ENCODE peak calls at places on chromosomes 11 and 22, in six cellular contexts. One of them, this sample, is unnamed.

GRCh38 chr22:31829505-31829904 is 75.7 kb downstream of the DEPDC5 start:
- DNase-seq in substantia nigra: no peak
- DNase-seq in stimulated activated CD8-positive, alpha-beta memory T cell treated with anti-CD3 and anti-CD28 coated beads, Interleukin-4, amount 100 ng/mL, for 48 hours: peak
- DNase-seq in naive thymus-derived CD8-positive, alpha-beta T cell: no peak
- DNase-seq in GM19239: no peak
- DNase-seq in bronchial epithelial cell: peak
- DNase-seq in this sample: no peak

GRCh38 chr11:12122083-12122482 is 11.7 kb downstream of the MICAL2 start:
- DNase-seq in substantia nigra: no peak
- DNase-seq in stimulated activated CD8-positive, alpha-beta memory T cell treated with anti-CD3 and anti-CD28 coated beads, Interleukin-4, amount 100 ng/mL, for 48 hours: no peak
- DNase-seq in naive thymus-derived CD8-positive, alpha-beta T cell: no peak
- DNase-seq in GM19239: no peak
- DNase-seq in bronchial epithelial cell: no peak
- DNase-seq in this sample: no peak

GRCh38 chr11:10599388-10600175 is 31.1 kb upstream of the LYVE1 start:
- DNase-seq in substantia nigra: no peak
- DNase-seq in stimulated activated CD8-positive, alpha-beta memory T cell treated with anti-CD3 and anti-CD28 coated beads, Interleukin-4, amount 100 ng/mL, for 48 hours: no peak
- DNase-seq in naive thymus-derived CD8-positive, alpha-beta T cell: no peak
- DNase-seq in GM19239: no peak
- DNase-seq in bronchial epithelial cell: peak
- DNase-seq in this sample: no peak

GRCh38 chr11:93020248-93021088 is 51.0 kb downstream of the MTNR1B start:
- DNase-seq in substantia nigra: no peak
- DNase-seq in stimulated activated CD8-positive, alpha-beta memory T cell treated with anti-CD3 and anti-CD28 coated beads, Interleukin-4, amount 100 ng/mL, for 48 hours: no peak
- DNase-seq in naive thymus-derived CD8-positive, alpha-beta T cell: no peak
- DNase-seq in GM19239: no peak
- DNase-seq in bronchial epithelial cell: peak
- DNase-seq in this sample: no peak

GRCh38 chr11:57095417-57095816 is 86.3 kb upstream of the LRRC55 start:
- DNase-seq in substantia nigra: no peak
- DNase-seq in stimulated activated CD8-positive, alpha-beta memory T cell treated with anti-CD3 and anti-CD28 coated beads, Interleukin-4, amount 100 ng/mL, for 48 hours: no peak
- DNase-seq in naive thymus-derived CD8-positive, alpha-beta T cell: no peak
- DNase-seq in GM19239: no peak
- DNase-seq in bronchial epithelial cell: peak
- DNase-seq in this sample: no peak

GRCh38 chr22:49303781-49304461 is 523.8 kb downstream of the BRD1 start:
- DNase-seq in substantia nigra: no peak
- DNase-seq in stimulated activated CD8-positive, alpha-beta memory T cell treated with anti-CD3 and anti-CD28 coated beads, Interleukin-4, amount 100 ng/mL, for 48 hours: peak
- DNase-seq in naive thymus-derived CD8-positive, alpha-beta T cell: no peak
- DNase-seq in GM19239: no peak
- DNase-seq in bronchial epithelial cell: no peak
- DNase-seq in this sample: no peak

GRCh38 chr11:6427516-6427915 is 8.6 kb upstream of the APBB1 start:
- DNase-seq in substantia nigra: no peak
- DNase-seq in stimulated activated CD8-positive, alpha-beta memory T cell treated with anti-CD3 and anti-CD28 coated beads, Interleukin-4, amount 100 ng/mL, for 48 hours: no peak
- DNase-seq in naive thymus-derived CD8-positive, alpha-beta T cell: no peak
- DNase-seq in GM19239: no peak
- DNase-seq in bronchial epithelial cell: no peak
- DNase-seq in this sample: no peak

GRCh38 chr11:7974668-7975067 is 9.4 kb upstream of the NLRP10 start:
- DNase-seq in substantia nigra: no peak
- DNase-seq in stimulated activated CD8-positive, alpha-beta memory T cell treated with anti-CD3 and anti-CD28 coated beads, Interleukin-4, amount 100 ng/mL, for 48 hours: no peak
- DNase-seq in naive thymus-derived CD8-positive, alpha-beta T cell: no peak
- DNase-seq in GM19239: no peak
- DNase-seq in bronchial epithelial cell: no peak
- DNase-seq in this sample: no peak

GRCh38 chr22:28978158-28978557 is 83.5 kb downstream of the C22orf31 start:
- DNase-seq in substantia nigra: no peak
- DNase-seq in stimulated activated CD8-positive, alpha-beta memory T cell treated with anti-CD3 and anti-CD28 coated beads, Interleukin-4, amount 100 ng/mL, for 48 hours: no peak
- DNase-seq in naive thymus-derived CD8-positive, alpha-beta T cell: no peak
- DNase-seq in GM19239: no peak
- DNase-seq in bronchial epithelial cell: peak
- DNase-seq in this sample: no peak

GRCh38 chr22:38474003-38474607 is 6.2 kb downstream of the KDELR3 start:
- DNase-seq in substantia nigra: no peak
- DNase-seq in stimulated activated CD8-positive, alpha-beta memory T cell treated with anti-CD3 and anti-CD28 coated beads, Interleukin-4, amount 100 ng/mL, for 48 hours: no peak
- DNase-seq in naive thymus-derived CD8-positive, alpha-beta T cell: no peak
- DNase-seq in GM19239: no peak
- DNase-seq in bronchial epithelial cell: no peak
- DNase-seq in this sample: no peak

GRCh38 chr11:6298605-6299004 is 21.7 kb downstream of the CAVIN3 start:
- DNase-seq in substantia nigra: no peak
- DNase-seq in stimulated activated CD8-positive, alpha-beta memory T cell treated with anti-CD3 and anti-CD28 coated beads, Interleukin-4, amount 100 ng/mL, for 48 hours: peak
- DNase-seq in naive thymus-derived CD8-positive, alpha-beta T cell: no peak
- DNase-seq in GM19239: no peak
- DNase-seq in bronchial epithelial cell: peak
- DNase-seq in this sample: no peak

GRCh38 chr11:36792870-36793541 is 195.0 kb upstream of the RAG2 start:
- DNase-seq in substantia nigra: no peak
- DNase-seq in stimulated activated CD8-positive, alpha-beta memory T cell treated with anti-CD3 and anti-CD28 coated beads, Interleukin-4, amount 100 ng/mL, for 48 hours: no peak
- DNase-seq in naive thymus-derived CD8-positive, alpha-beta T cell: no peak
- DNase-seq in GM19239: no peak
- DNase-seq in bronchial epithelial cell: no peak
- DNase-seq in this sample: no peak

GRCh38 chr11:47330002-47330911 is 22.2 kb downstream of the MYBPC3 start:
- DNase-seq in substantia nigra: no peak
- DNase-seq in stimulated activated CD8-positive, alpha-beta memory T cell treated with anti-CD3 and anti-CD28 coated beads, Interleukin-4, amount 100 ng/mL, for 48 hours: no peak
- DNase-seq in naive thymus-derived CD8-positive, alpha-beta T cell: no peak
- DNase-seq in GM19239: no peak
- DNase-seq in bronchial epithelial cell: peak
- DNase-seq in this sample: no peak

GRCh38 chr22:41215926-41216325 is 10.8 kb downstream of the L3MBTL2 start:
- DNase-seq in substantia nigra: no peak
- DNase-seq in stimulated activated CD8-positive, alpha-beta memory T cell treated with anti-CD3 and anti-CD28 coated beads, Interleukin-4, amount 100 ng/mL, for 48 hours: no peak
- DNase-seq in naive thymus-derived CD8-positive, alpha-beta T cell: no peak
- DNase-seq in GM19239: no peak
- DNase-seq in bronchial epithelial cell: no peak
- DNase-seq in this sample: no peak

GRCh38 chr11:119389611-119390254 is 8.2 kb upstream of the USP2 start:
- DNase-seq in substantia nigra: no peak
- DNase-seq in stimulated activated CD8-positive, alpha-beta memory T cell treated with anti-CD3 and anti-CD28 coated beads, Interleukin-4, amount 100 ng/mL, for 48 hours: no peak
- DNase-seq in naive thymus-derived CD8-positive, alpha-beta T cell: no peak
- DNase-seq in GM19239: peak
- DNase-seq in bronchial epithelial cell: no peak
- DNase-seq in this sample: no peak

GRCh38 chr22:30267382-30268302 is 991 bp upstream of the OSM start:
- DNase-seq in substantia nigra: no peak
- DNase-seq in stimulated activated CD8-positive, alpha-beta memory T cell treated with anti-CD3 and anti-CD28 coated beads, Interleukin-4, amount 100 ng/mL, for 48 hours: peak
- DNase-seq in naive thymus-derived CD8-positive, alpha-beta T cell: no peak
- DNase-seq in GM19239: no peak
- DNase-seq in bronchial epithelial cell: no peak
- DNase-seq in this sample: no peak

GRCh38 chr22:50303848-50304527 is 3.5 kb downstream of the PLXNB2 start:
- DNase-seq in substantia nigra: no peak
- DNase-seq in stimulated activated CD8-positive, alpha-beta memory T cell treated with anti-CD3 and anti-CD28 coated beads, Interleukin-4, amount 100 ng/mL, for 48 hours: no peak
- DNase-seq in naive thymus-derived CD8-positive, alpha-beta T cell: no peak
- DNase-seq in GM19239: no peak
- DNase-seq in bronchial epithelial cell: peak
- DNase-seq in this sample: no peak

GRCh38 chr22:22553141-22553540 is 5.9 kb downstream of the PRAME start:
- DNase-seq in substantia nigra: no peak
- DNase-seq in stimulated activated CD8-positive, alpha-beta memory T cell treated with anti-CD3 and anti-CD28 coated beads, Interleukin-4, amount 100 ng/mL, for 48 hours: no peak
- DNase-seq in naive thymus-derived CD8-positive, alpha-beta T cell: no peak
- DNase-seq in GM19239: no peak
- DNase-seq in bronchial epithelial cell: no peak
- DNase-seq in this sample: no peak

GRCh38 chr22:39292561-39293074 is 26.8 kb downstream of the RPL3 start:
- DNase-seq in substantia nigra: no peak
- DNase-seq in stimulated activated CD8-positive, alpha-beta memory T cell treated with anti-CD3 and anti-CD28 coated beads, Interleukin-4, amount 100 ng/mL, for 48 hours: no peak
- DNase-seq in naive thymus-derived CD8-positive, alpha-beta T cell: no peak
- DNase-seq in GM19239: no peak
- DNase-seq in bronchial epithelial cell: peak
- DNase-seq in this sample: no peak

GRCh38 chr22:27670701-27671412 is 130.7 kb downstream of the MN1 start:
- DNase-seq in substantia nigra: no peak
- DNase-seq in stimulated activated CD8-positive, alpha-beta memory T cell treated with anti-CD3 and anti-CD28 coated beads, Interleukin-4, amount 100 ng/mL, for 48 hours: no peak
- DNase-seq in naive thymus-derived CD8-positive, alpha-beta T cell: no peak
- DNase-seq in GM19239: no peak
- DNase-seq in bronchial epithelial cell: no peak
- DNase-seq in this sample: no peak

GRCh38 chr22:27656970-27657369 is 144.6 kb downstream of the MN1 start:
- DNase-seq in substantia nigra: no peak
- DNase-seq in stimulated activated CD8-positive, alpha-beta memory T cell treated with anti-CD3 and anti-CD28 coated beads, Interleukin-4, amount 100 ng/mL, for 48 hours: no peak
- DNase-seq in naive thymus-derived CD8-positive, alpha-beta T cell: no peak
- DNase-seq in GM19239: no peak
- DNase-seq in bronchial epithelial cell: no peak
- DNase-seq in this sample: no peak

GRCh38 chr11:45412033-45412432 is 125.9 kb upstream of the SYT13 start:
- DNase-seq in substantia nigra: no peak
- DNase-seq in stimulated activated CD8-positive, alpha-beta memory T cell treated with anti-CD3 and anti-CD28 coated beads, Interleukin-4, amount 100 ng/mL, for 48 hours: no peak
- DNase-seq in naive thymus-derived CD8-positive, alpha-beta T cell: no peak
- DNase-seq in GM19239: no peak
- DNase-seq in bronchial epithelial cell: no peak
- DNase-seq in this sample: no peak

This sample was measured in CD4-positive, alpha-beta T cell.